ENCODE peak calls at places on chromosomes 12 and 14, in four cellular contexts. One of them, this sample, is unnamed.

GRCh38 chr14:70254476-70254961 is 65.8 kb upstream of the SLC8A3 start:
- DNase-seq in SW 1271: no peak
- DNase-seq in stimulated activated CD8-positive, alpha-beta memory T cell treated with anti-CD3 and anti-CD28 coated beads, Interleukin-7, amount 100 ng/mL, for 1 hour: no peak
- DNase-seq in left lung: peak; percentile 33
- DNase-seq in this sample: peak; percentile 84

GRCh38 chr14:75911883-75912282 is 69.9 kb downstream of the TGFB3 start:
- DNase-seq in SW 1271: no peak
- DNase-seq in stimulated activated CD8-positive, alpha-beta memory T cell treated with anti-CD3 and anti-CD28 coated beads, Interleukin-7, amount 100 ng/mL, for 1 hour: no peak
- DNase-seq in left lung: no peak
- DNase-seq in this sample: no peak

GRCh38 chr12:109630107-109630506 is 56.5 kb downstream of the MVK start:
- DNase-seq in SW 1271: no peak
- DNase-seq in stimulated activated CD8-positive, alpha-beta memory T cell treated with anti-CD3 and anti-CD28 coated beads, Interleukin-7, amount 100 ng/mL, for 1 hour: no peak
- DNase-seq in left lung: no peak
- DNase-seq in this sample: no peak

GRCh38 chr14:42090122-42090521 is 483.4 kb downstream of the LRFN5 start:
- DNase-seq in SW 1271: no peak
- DNase-seq in stimulated activated CD8-positive, alpha-beta memory T cell treated with anti-CD3 and anti-CD28 coated beads, Interleukin-7, amount 100 ng/mL, for 1 hour: no peak
- DNase-seq in left lung: no peak
- DNase-seq in this sample: no peak

GRCh38 chr12:52151859-52152783 is 39.7 kb downstream of the KRT80 start:
- DNase-seq in SW 1271: no peak
- DNase-seq in stimulated activated CD8-positive, alpha-beta memory T cell treated with anti-CD3 and anti-CD28 coated beads, Interleukin-7, amount 100 ng/mL, for 1 hour: peak; percentile 33
- DNase-seq in left lung: peak; percentile 70
- DNase-seq in this sample: peak; percentile 94

GRCh38 chr14:96538663-96539317 is 36.6 kb downstream of the PAPOLA start:
- DNase-seq in SW 1271: no peak
- DNase-seq in stimulated activated CD8-positive, alpha-beta memory T cell treated with anti-CD3 and anti-CD28 coated beads, Interleukin-7, amount 100 ng/mL, for 1 hour: no peak
- DNase-seq in left lung: no peak
- DNase-seq in this sample: no peak

GRCh38 chr12:53561590-53561953 is 54.3 kb upstream of the NPFF start:
- DNase-seq in SW 1271: peak; percentile 95
- DNase-seq in stimulated activated CD8-positive, alpha-beta memory T cell treated with anti-CD3 and anti-CD28 coated beads, Interleukin-7, amount 100 ng/mL, for 1 hour: no peak
- DNase-seq in left lung: no peak
- DNase-seq in this sample: no peak

GRCh38 chr12:123057505-123058265 is 77.2 kb downstream of the ARL6IP4 start:
- DNase-seq in SW 1271: no peak
- DNase-seq in stimulated activated CD8-positive, alpha-beta memory T cell treated with anti-CD3 and anti-CD28 coated beads, Interleukin-7, amount 100 ng/mL, for 1 hour: no peak
- DNase-seq in left lung: peak; percentile 73
- DNase-seq in this sample: no peak

GRCh38 chr12:94592080-94592479 is 58.3 kb downstream of the TMCC3 start:
- DNase-seq in SW 1271: no peak
- DNase-seq in stimulated activated CD8-positive, alpha-beta memory T cell treated with anti-CD3 and anti-CD28 coated beads, Interleukin-7, amount 100 ng/mL, for 1 hour: no peak
- DNase-seq in left lung: no peak
- DNase-seq in this sample: no peak

GRCh38 chr12:78959556-78959955 is 95.0 kb downstream of the SYT1 start:
- DNase-seq in SW 1271: no peak
- DNase-seq in stimulated activated CD8-positive, alpha-beta memory T cell treated with anti-CD3 and anti-CD28 coated beads, Interleukin-7, amount 100 ng/mL, for 1 hour: no peak
- DNase-seq in left lung: no peak
- DNase-seq in this sample: no peak